ENCODE peak calls at places on chromosomes 5 and 9, in four cellular contexts. A is K562, Z is HCT116, F is GM12878. U is an unnamed sample.
A peak's percentile ranks its signal among the peaks of the same experiment; 100 is the strongest.

GRCh38 chr5:180717989-180718388 is 21.9 kb downstream of the OR2Y1 start:
- DNase-seq in A (no peak), Z (no peak), F (peak; percentile 15), U (no peak)

GRCh38 chr5:147303251-147303650 is 68.4 kb downstream of the STK32A start:
- DNase-seq in A (no peak), Z (no peak), F (no peak), U (no peak)

GRCh38 chr5:115815693-115816225 is 700 bp downstream of the CDO1 start:
- DNase-seq in A (no peak), Z (no peak), F (no peak), U (no peak)

GRCh38 chr5:100706796-100707195 is 171.6 kb downstream of the FAM174A start:
- DNase-seq in A (no peak), Z (no peak), F (no peak), U (no peak)

GRCh38 chr9:130888146-130888885 is 8.3 kb downstream of the QRFP start:
- DNase-seq in A (no peak), Z (no peak), F (no peak), U (no peak)

GRCh38 chr9:132319421-132320110 is 35.2 kb downstream of the SETX start:
- DNase-seq in A (no peak), Z (no peak), F (no peak), U (no peak)

GRCh38 chr9:71323357-71323756 is 201.9 kb upstream of the TRPM3 start:
- DNase-seq in A (no peak), Z (no peak), F (no peak), U (no peak)

GRCh38 chr9:126123927-126124326 is 202.7 kb upstream of the MVB12B start:
- DNase-seq in A (no peak), Z (no peak), F (no peak), U (no peak)

GRCh38 chr9:68851657-68852056 is 146.6 kb downstream of the PIP5K1B start:
- DNase-seq in A (no peak), Z (no peak), F (no peak), U (no peak)

GRCh38 chr5:37553720-37554402 is 174.7 kb downstream of the WDR70 start:
- DNase-seq in A (no peak), Z (no peak), F (no peak), U (no peak)

GRCh38 chr5:118486647-118487046 is 501.7 kb downstream of the DTWD2 start:
- DNase-seq in A (no peak), Z (no peak), F (no peak), U (no peak)

GRCh38 chr5:177300236-177300880 is 3.2 kb downstream of the RAB24 start:
- DNase-seq in A (peak; percentile 69), Z (no peak), F (peak; percentile 77), U (no peak)

GRCh38 chr5:143826909-143827514 is 15.1 kb downstream of the HMHB1 start:
- DNase-seq in A (no peak), Z (no peak), F (peak; percentile 91), U (no peak)

GRCh38 chr9:96605328-96605727 is 14.3 kb downstream of the CDC14B start:
- DNase-seq in A (no peak), Z (no peak), F (no peak), U (no peak)

GRCh38 chr5:149011084-149011483 is 51.8 kb downstream of the SH3TC2 start:
- DNase-seq in A (no peak), Z (no peak), F (no peak), U (no peak)

GRCh38 chr5:40988761-40989510 is 79.6 kb downstream of the C7 start:
- DNase-seq in A (no peak), Z (no peak), F (no peak), U (no peak)

GRCh38 chr9:110619831-110620230 is 40.3 kb upstream of the SVEP1 start:
- DNase-seq in A (no peak), Z (no peak), F (no peak), U (no peak)

GRCh38 chr5:99032234-99033013 is 103.6 kb upstream of the CHD1 start:
- DNase-seq in A (peak; percentile 73), Z (peak; percentile 56), F (no peak), U (no peak)

GRCh38 chr5:172868924-172869565 is 35.0 kb downstream of the ERGIC1 start:
- DNase-seq in A (peak; percentile 31), Z (peak; percentile 21), F (no peak), U (no peak)

GRCh38 chr5:173523388-173523787 is 93.1 kb downstream of the BOD1 start:
- DNase-seq in A (no peak), Z (no peak), F (no peak), U (no peak)

GRCh38 chr5:96235008-96235910 is 197.8 kb downstream of the PCSK1 start:
- DNase-seq in A (no peak), Z (no peak), F (no peak), U (no peak)

GRCh38 chr5:173094012-173094661 is 38.0 kb downstream of the CREBRF start:
- DNase-seq in A (no peak), Z (no peak), F (no peak), U (no peak)

GRCh38 chr5:113047234-113047633 is 70.6 kb downstream of the DCP2 start:
- DNase-seq in A (peak; percentile 58), Z (peak; percentile 22), F (no peak), U (no peak)

GRCh38 chr9:133585481-133586367 is 23.5 kb downstream of the FAM163B start:
- DNase-seq in A (no peak), Z (no peak), F (no peak), U (no peak)
- TF ChIP-seq CEBPB in A (no peak), Z (no peak), F (no peak), U (no peak)

DNA sequence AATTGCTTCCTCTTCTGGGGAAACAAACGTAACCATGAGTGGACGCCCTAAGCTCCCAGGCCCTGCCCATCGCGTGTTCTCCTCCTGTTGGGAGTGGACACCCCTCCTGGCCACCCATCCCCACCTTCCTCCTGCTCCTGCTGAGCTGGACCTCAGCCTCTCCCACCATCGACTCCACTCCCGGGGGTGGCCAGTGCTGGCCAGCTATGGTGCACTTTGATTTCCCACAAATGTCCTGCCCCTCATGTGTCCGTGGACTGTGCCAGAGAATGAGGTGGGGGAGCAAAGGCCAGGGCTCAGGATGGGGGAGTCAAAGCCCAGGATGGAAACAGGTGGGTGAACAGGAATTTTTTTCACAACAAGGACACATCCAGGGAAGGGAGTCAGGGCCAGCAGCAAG is 62.8 kb downstream of the MED10 start:
- DNase-seq in A (no peak), Z (no peak), F (no peak), U (no peak)
- TF ChIP-seq EGR1 in A (no peak), Z (no peak), F (no peak), U (no peak)

GRCh38 chr9:98491231-98491651 is 217.5 kb downstream of the GABBR2 start:
- DNase-seq in A (no peak), Z (no peak), F (no peak), U (no peak)

GRCh38 chr9:98491778-98492177 is 217.0 kb downstream of the GABBR2 start:
- DNase-seq in A (no peak), Z (no peak), F (no peak), U (no peak)

GRCh38 chr9:98485706-98486105 is 223.0 kb downstream of the GABBR2 start:
- DNase-seq in A (no peak), Z (no peak), F (no peak), U (no peak)

GRCh38 chr9:98484218-98484617 is 224.5 kb downstream of the GABBR2 start:
- DNase-seq in A (no peak), Z (no peak), F (no peak), U (no peak)

DNA sequence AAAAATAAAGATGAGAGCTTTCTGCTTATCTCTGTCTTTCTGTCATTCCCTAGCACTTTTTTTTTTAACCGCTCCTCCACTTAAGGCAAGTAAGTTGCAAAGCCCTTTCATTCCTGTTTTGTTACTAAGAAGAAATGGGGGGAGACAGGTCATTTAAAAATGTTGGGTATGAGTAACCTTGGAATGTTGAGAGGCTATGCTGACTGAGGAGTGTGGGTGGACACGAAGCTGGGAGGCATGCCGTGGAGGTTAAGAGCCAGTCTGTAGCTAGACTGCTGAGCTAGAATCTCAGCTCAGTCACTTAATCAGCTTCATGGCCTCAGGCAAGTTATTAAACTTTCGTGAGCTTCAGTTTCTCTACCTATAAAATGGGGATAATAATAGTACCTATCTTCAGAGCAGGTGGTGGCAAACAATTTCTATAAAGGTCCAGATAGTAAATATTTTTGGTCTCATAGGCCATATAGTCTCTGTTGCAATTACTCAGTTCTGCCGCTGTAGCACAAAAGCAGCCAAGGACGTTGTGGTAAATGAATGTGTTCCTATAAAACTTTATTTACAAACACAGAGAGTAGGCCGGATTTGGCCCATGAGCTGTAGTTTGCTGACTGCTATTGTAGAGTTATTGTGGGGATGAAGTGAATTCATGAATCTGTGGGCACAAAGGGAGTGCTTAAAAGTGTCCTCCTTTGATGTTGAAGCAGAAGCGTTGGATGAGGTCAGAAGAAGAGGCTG is 220.0 kb downstream of the GABBR2 start:
- DNase-seq in A (no peak), Z (no peak), F (no peak), U (peak; percentile 21)
- TF ChIP-seq CEBPB in A (no peak), Z (no peak), F (no peak), U (no peak)

DNA sequence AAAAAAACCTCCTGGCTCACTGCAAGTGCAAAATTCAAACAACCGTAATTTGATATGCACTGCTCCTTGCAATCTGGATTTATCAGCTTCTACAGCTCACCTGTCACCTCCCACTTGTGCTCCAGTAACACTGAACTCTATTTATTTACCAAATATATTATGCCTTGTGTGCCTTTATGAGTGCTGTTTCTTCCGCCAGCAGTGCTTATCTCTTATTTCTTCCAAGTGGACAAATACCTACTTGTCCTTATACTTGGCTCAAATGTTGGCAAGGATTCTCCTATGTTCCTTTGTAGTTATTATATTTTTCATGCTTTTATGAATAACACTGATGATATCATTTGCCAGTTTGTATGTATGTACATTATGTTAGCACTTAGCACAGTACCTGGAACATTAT is 145.7 kb upstream of the ARRDC3 start:
- DNase-seq in A (no peak), Z (no peak), F (no peak), U (no peak)
- TF ChIP-seq EGR1 in A (no peak), Z (no peak), F (no peak), U (no peak)

GRCh38 chr9:119955276-119955675 is 586.0 kb upstream of the BRINP1 start:
- DNase-seq in A (no peak), Z (no peak), F (no peak), U (no peak)
- TF ChIP-seq CEBPB in A (no peak), Z (no peak), F (no peak), U (no peak)

DNA sequence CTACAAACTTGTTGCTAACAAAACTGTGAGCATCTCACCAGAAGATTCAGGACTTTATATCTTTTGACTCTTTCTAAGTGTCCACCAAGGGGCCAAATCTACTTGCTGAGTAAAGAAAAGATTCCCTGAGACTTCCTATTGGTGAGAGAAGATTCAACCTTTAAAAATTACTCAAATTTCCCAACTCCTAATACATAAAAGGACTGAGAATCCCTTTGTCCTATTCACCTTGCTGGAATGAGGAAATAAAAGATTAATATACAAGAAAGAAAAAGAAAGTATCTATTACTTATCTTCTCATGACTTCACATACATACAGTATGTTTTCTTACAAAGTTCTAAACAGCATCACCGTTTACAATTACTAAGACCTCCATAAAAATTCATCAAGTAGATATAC is 47.9 kb upstream of the MYOT start:
- DNase-seq in A (no peak), Z (no peak), F (no peak), U (no peak)
- TF ChIP-seq EGR1 in A (no peak), Z (no peak), F (no peak), U (no peak)